ENCODE peak calls at places on chromosomes 1 and 21, in ten cellular contexts. K, Q, H, L, R, X, D, Z, T and E are unnamed samples.

GRCh38 chr1:32273389-32274208 is 18.3 kb upstream of the HDAC1 start:
- DNase-seq in K (peak; percentile 60), Q (peak; percentile 55), H (peak; percentile 82), L (no peak), R (peak; percentile 97), X (no peak), D (peak; percentile 28), Z (peak; percentile 81), T (no peak), E (peak; percentile 64)

GRCh38 chr1:66489146-66489545 is 44.8 kb upstream of the SGIP1 start:
- DNase-seq in K (no peak), Q (no peak), H (no peak), L (no peak), R (no peak), X (no peak), D (no peak), Z (no peak), T (no peak), E (no peak)

GRCh38 chr1:167297222-167298214 is 76.8 kb downstream of the POU2F1 start:
- DNase-seq in K (no peak), Q (no peak), H (no peak), L (no peak), R (peak; percentile 14), X (no peak), D (no peak), Z (no peak), T (no peak), E (no peak)

GRCh38 chr21:35635261-35635660 is 425.1 kb downstream of the SETD4 start:
- DNase-seq in K (no peak), Q (no peak), H (no peak), L (no peak), R (no peak), X (no peak), D (peak; percentile 37), Z (no peak), T (no peak), E (no peak)

GRCh38 chr1:13517193-13517812 is 3.5 kb upstream of the LRRC38 start:
- DNase-seq in K (peak; percentile 19), Q (no peak), H (no peak), L (peak; percentile 44), R (no peak), X (no peak), D (no peak), Z (no peak), T (no peak), E (no peak)

GRCh38 chr1:179530352-179530751 is 45.4 kb downstream of the NPHS2 start:
- DNase-seq in K (no peak), Q (no peak), H (no peak), L (no peak), R (no peak), X (no peak), D (no peak), Z (no peak), T (no peak), E (no peak)

GRCh38 chr1:238205045-238205662 is 314.4 kb upstream of the ZP4 start:
- DNase-seq in K (no peak), Q (no peak), H (no peak), L (no peak), R (peak; percentile 18), X (no peak), D (no peak), Z (no peak), T (no peak), E (no peak)

GRCh38 chr1:160081261-160081936 is at the start of gene KCNJ9:
- DNase-seq in K (no peak), Q (no peak), H (no peak), L (no peak), R (no peak), X (no peak), D (no peak), Z (no peak), T (no peak), E (no peak)

GRCh38 chr1:235648407-235648907 is 1.1 kb downstream of the GNG4 start:
- DNase-seq in K (no peak), Q (no peak), H (no peak), L (peak; percentile 37), R (peak; percentile 36), X (no peak), D (no peak), Z (no peak), T (peak; percentile 43), E (no peak)

GRCh38 chr21:21921410-21922232 is 923.4 kb downstream of the NCAM2 start:
- DNase-seq in K (no peak), Q (no peak), H (no peak), L (no peak), R (peak; percentile 1), X (no peak), D (peak; percentile 3), Z (no peak), T (no peak), E (no peak)

GRCh38 chr21:28615276-28615675 is 377.4 kb downstream of the LTN1 start:
- DNase-seq in K (no peak), Q (no peak), H (no peak), L (no peak), R (no peak), X (no peak), D (no peak), Z (no peak), T (no peak), E (no peak)

GRCh38 chr1:216119600-216119999 is 303.6 kb downstream of the USH2A start:
- DNase-seq in K (no peak), Q (no peak), H (no peak), L (no peak), R (no peak), X (no peak), D (peak; percentile 14), Z (no peak), T (peak; percentile 22), E (no peak)

GRCh38 chr1:25140073-25140797 is 92.1 kb downstream of the SYF2 start:
- DNase-seq in K (no peak), Q (no peak), H (no peak), L (no peak), R (no peak), X (peak; percentile 67), D (no peak), Z (no peak), T (peak; percentile 64), E (no peak)

GRCh38 chr21:17370750-17371325 is 142.0 kb upstream of the CXADR start:
- DNase-seq in K (no peak), Q (no peak), H (no peak), L (no peak), R (peak; percentile 63), X (no peak), D (no peak), Z (no peak), T (no peak), E (no peak)

GRCh38 chr1:47875831-47876586 is 121.2 kb downstream of the TRABD2B start:
- DNase-seq in K (no peak), Q (no peak), H (no peak), L (no peak), R (peak; percentile 69), X (no peak), D (peak; percentile 98), Z (no peak), T (no peak), E (no peak)

GRCh38 chr1:21290546-21290944 is 282 bp upstream of the ECE1 start:
- DNase-seq in K (peak; percentile 83), Q (no peak), H (no peak), L (no peak), R (no peak), X (no peak), D (peak; percentile 37), Z (no peak), T (no peak), E (peak; percentile 25)

GRCh38 chr1:240178366-240178765 is 86.7 kb downstream of the FMN2 start:
- DNase-seq in K (no peak), Q (no peak), H (no peak), L (no peak), R (no peak), X (no peak), D (no peak), Z (no peak), T (no peak), E (no peak)

GRCh38 chr1:69520326-69520725 is 47.4 kb upstream of the LRRC7 start:
- DNase-seq in K (no peak), Q (no peak), H (no peak), L (no peak), R (no peak), X (no peak), D (no peak), Z (no peak), T (no peak), E (no peak)

GRCh38 chr1:24920155-24920925 is 9.7 kb downstream of the RUNX3 start:
- DNase-seq in K (no peak), Q (no peak), H (no peak), L (no peak), R (no peak), X (no peak), D (no peak), Z (peak; percentile 75), T (no peak), E (no peak)

GRCh38 chr1:28195780-28196179 is 19.3 kb upstream of the PTAFR start:
- DNase-seq in K (no peak), Q (no peak), H (no peak), L (no peak), R (no peak), X (no peak), D (no peak), Z (no peak), T (peak; percentile 18), E (no peak)

GRCh38 chr1:1621173-1621661 is 5.9 kb downstream of the MIB2 start:
- DNase-seq in K (no peak), Q (no peak), H (no peak), L (peak; percentile 29), R (no peak), X (no peak), D (no peak), Z (no peak), T (no peak), E (no peak)

GRCh38 chr1:51444534-51445192 is 74.4 kb downstream of the EPS15 start:
- DNase-seq in K (no peak), Q (no peak), H (no peak), L (no peak), R (no peak), X (no peak), D (no peak), Z (no peak), T (no peak), E (no peak)

GRCh38 chr1:164660415-164661174 is 101.6 kb downstream of the PBX1 start:
- DNase-seq in K (no peak), Q (no peak), H (no peak), L (no peak), R (peak; percentile 64), X (no peak), D (peak; percentile 80), Z (peak; percentile 16), T (no peak), E (no peak)

GRCh38 chr1:204731509-204731908 is 46.0 kb upstream of the LRRN2 start:
- DNase-seq in K (no peak), Q (no peak), H (no peak), L (no peak), R (no peak), X (no peak), D (no peak), Z (no peak), T (peak; percentile 97), E (no peak)

GRCh38 chr1:183515002-183515689 is 42.8 kb downstream of the SMG7 start:
- DNase-seq in K (no peak), Q (no peak), H (no peak), L (no peak), R (peak; percentile 31), X (no peak), D (peak; percentile 50), Z (no peak), T (peak; percentile 9), E (no peak)

GRCh38 chr1:39755965-39756659 is 15.0 kb downstream of the OXCT2 start:
- DNase-seq in K (no peak), Q (no peak), H (no peak), L (no peak), R (no peak), X (no peak), D (no peak), Z (no peak), T (no peak), E (no peak)